ENCODE peak calls at places on chromosomes 3 and 15, in eight cellular contexts. One of them, this sample, is unnamed.
A peak's percentile ranks its signal among the peaks of the same experiment; 100 is the strongest.

GRCh38 chr3:14127106-14127505 is 2.3 kb downstream of the TMEM43 start:
- DNase-seq in ovary: no peak
- DNase-seq in endothelial cell of umbilical vein: no peak
- DNase-seq in CD8-positive, alpha-beta T cell: peak; percentile 4
- DNase-seq in heart right ventricle: no peak
- DNase-seq in endodermal cell: peak; percentile 18
- DNase-seq in naive thymus-derived CD4-positive, alpha-beta T cell: no peak
- DNase-seq in AG04450: no peak
- DNase-seq in this sample: no peak

GRCh38 chr3:108820586-108820985 is 2.0 kb upstream of the TRAT1 start:
- DNase-seq in heart right ventricle: no peak
- DNase-seq in naive thymus-derived CD4-positive, alpha-beta T cell: no peak
- DNase-seq in AG04450: no peak
- DNase-seq in CD8-positive, alpha-beta T cell: no peak
- DNase-seq in ovary: no peak
- DNase-seq in endodermal cell: no peak
- DNase-seq in endothelial cell of umbilical vein: no peak
- DNase-seq in this sample: no peak

GRCh38 chr15:35444557-35445204 is 101.3 kb downstream of the DPH6 start:
- DNase-seq in naive thymus-derived CD4-positive, alpha-beta T cell: peak; percentile 1
- DNase-seq in heart right ventricle: no peak
- DNase-seq in endodermal cell: no peak
- DNase-seq in ovary: no peak
- DNase-seq in AG04450: no peak
- DNase-seq in CD8-positive, alpha-beta T cell: no peak
- DNase-seq in endothelial cell of umbilical vein: peak; percentile 72
- DNase-seq in this sample: no peak

GRCh38 chr15:35690698-35691116 is 144.7 kb upstream of the DPH6 start:
- DNase-seq in endothelial cell of umbilical vein: peak; percentile 97
- DNase-seq in heart right ventricle: no peak
- DNase-seq in naive thymus-derived CD4-positive, alpha-beta T cell: no peak
- DNase-seq in AG04450: no peak
- DNase-seq in CD8-positive, alpha-beta T cell: no peak
- DNase-seq in ovary: no peak
- DNase-seq in endodermal cell: no peak
- DNase-seq in this sample: no peak

GRCh38 chr3:77348244-77348855 is 308.5 kb downstream of the ROBO2 start:
- DNase-seq in ovary: no peak
- DNase-seq in endodermal cell: peak; percentile 84
- DNase-seq in AG04450: no peak
- DNase-seq in naive thymus-derived CD4-positive, alpha-beta T cell: no peak
- DNase-seq in endothelial cell of umbilical vein: peak; percentile 9
- DNase-seq in heart right ventricle: no peak
- DNase-seq in CD8-positive, alpha-beta T cell: no peak
- DNase-seq in this sample: no peak

GRCh38 chr15:56244811-56245576 is 1.3 kb upstream of the RFX7 start:
- DNase-seq in endodermal cell: peak; percentile 64
- DNase-seq in AG04450: no peak
- DNase-seq in heart right ventricle: peak; percentile 11
- DNase-seq in endothelial cell of umbilical vein: no peak
- DNase-seq in naive thymus-derived CD4-positive, alpha-beta T cell: peak; percentile 23
- DNase-seq in CD8-positive, alpha-beta T cell: peak; percentile 29
- DNase-seq in ovary: peak; percentile 44
- DNase-seq in this sample: peak; percentile 11

GRCh38 chr3:135667061-135667460 is 298.5 kb upstream of the PPP2R3A start:
- DNase-seq in ovary: no peak
- DNase-seq in AG04450: no peak
- DNase-seq in endothelial cell of umbilical vein: no peak
- DNase-seq in naive thymus-derived CD4-positive, alpha-beta T cell: no peak
- DNase-seq in heart right ventricle: no peak
- DNase-seq in endodermal cell: no peak
- DNase-seq in CD8-positive, alpha-beta T cell: no peak
- DNase-seq in this sample: no peak

GRCh38 chr15:70212288-70212962 is 114.7 kb upstream of the TLE3 start:
- DNase-seq in endodermal cell: no peak
- DNase-seq in AG04450: no peak
- DNase-seq in heart right ventricle: no peak
- DNase-seq in CD8-positive, alpha-beta T cell: no peak
- DNase-seq in naive thymus-derived CD4-positive, alpha-beta T cell: no peak
- DNase-seq in endothelial cell of umbilical vein: no peak
- DNase-seq in ovary: no peak
- DNase-seq in this sample: no peak

GRCh38 chr15:27412413-27412812 is 441.4 kb downstream of the GABRG3 start:
- DNase-seq in endodermal cell: peak; percentile 57
- DNase-seq in CD8-positive, alpha-beta T cell: no peak
- DNase-seq in endothelial cell of umbilical vein: no peak
- DNase-seq in heart right ventricle: no peak
- DNase-seq in AG04450: no peak
- DNase-seq in ovary: no peak
- DNase-seq in naive thymus-derived CD4-positive, alpha-beta T cell: no peak
- DNase-seq in this sample: no peak

GRCh38 chr15:37045859-37046318 is 54.5 kb downstream of the MEIS2 start:
- DNase-seq in ovary: no peak
- DNase-seq in AG04450: no peak
- DNase-seq in naive thymus-derived CD4-positive, alpha-beta T cell: no peak
- DNase-seq in CD8-positive, alpha-beta T cell: no peak
- DNase-seq in heart right ventricle: no peak
- DNase-seq in endodermal cell: peak; percentile 88
- DNase-seq in endothelial cell of umbilical vein: no peak
- DNase-seq in this sample: no peak

GRCh38 chr15:81856627-81857026 is 189.2 kb downstream of the MEX3B start:
- DNase-seq in CD8-positive, alpha-beta T cell: no peak
- DNase-seq in endodermal cell: no peak
- DNase-seq in endothelial cell of umbilical vein: no peak
- DNase-seq in ovary: no peak
- DNase-seq in AG04450: no peak
- DNase-seq in heart right ventricle: no peak
- DNase-seq in naive thymus-derived CD4-positive, alpha-beta T cell: no peak
- DNase-seq in this sample: no peak

GRCh38 chr3:146468234-146468931 is 978 bp downstream of the PLSCR2 start:
- DNase-seq in endothelial cell of umbilical vein: no peak
- DNase-seq in naive thymus-derived CD4-positive, alpha-beta T cell: no peak
- DNase-seq in AG04450: no peak
- DNase-seq in ovary: no peak
- DNase-seq in endodermal cell: no peak
- DNase-seq in CD8-positive, alpha-beta T cell: no peak
- DNase-seq in heart right ventricle: no peak
- DNase-seq in this sample: no peak

GRCh38 chr15:58773024-58773423 is 1.9 kb downstream of the MINDY2 start:
- DNase-seq in endothelial cell of umbilical vein: no peak
- DNase-seq in AG04450: no peak
- DNase-seq in naive thymus-derived CD4-positive, alpha-beta T cell: no peak
- DNase-seq in endodermal cell: no peak
- DNase-seq in ovary: no peak
- DNase-seq in heart right ventricle: no peak
- DNase-seq in CD8-positive, alpha-beta T cell: no peak
- DNase-seq in this sample: no peak
- H3K4me3 ChIP-seq in endothelial cell of umbilical vein: no peak overlapping the region
- H3K4me3 ChIP-seq in AG04450: peak overlapping the region; percentile 79
- H3K4me3 ChIP-seq in naive thymus-derived CD4-positive, alpha-beta T cell: peak overlapping the region; percentile 83
- H3K4me3 ChIP-seq in endodermal cell: peak overlapping the region; percentile 99
- H3K4me3 ChIP-seq in ovary: peak overlapping the region; percentile 92
- H3K4me3 ChIP-seq in heart right ventricle: no peak overlapping the region
- H3K4me3 ChIP-seq in CD8-positive, alpha-beta T cell: no peak overlapping the region
- H3K4me3 ChIP-seq in this sample: peak overlapping the region; percentile 95

GRCh38 chr3:82378370-82378769 is 616.9 kb upstream of the GBE1 start:
- DNase-seq in heart right ventricle: no peak
- DNase-seq in CD8-positive, alpha-beta T cell: no peak
- DNase-seq in endodermal cell: no peak
- DNase-seq in AG04450: no peak
- DNase-seq in endothelial cell of umbilical vein: no peak
- DNase-seq in naive thymus-derived CD4-positive, alpha-beta T cell: no peak
- DNase-seq in ovary: no peak
- DNase-seq in this sample: no peak
- H3K9me3 ChIP-seq in heart right ventricle: no peaks in the 10 kb centered on the region
- H3K9me3 ChIP-seq in CD8-positive, alpha-beta T cell: no peaks in the 10 kb centered on the region
- H3K9me3 ChIP-seq in endodermal cell: peaks cover 48% of the 10 kb centered on the region
- H3K9me3 ChIP-seq in AG04450: peaks cover 13% of the 10 kb centered on the region
- H3K9me3 ChIP-seq in endothelial cell of umbilical vein: no peaks in the 10 kb centered on the region
- H3K9me3 ChIP-seq in naive thymus-derived CD4-positive, alpha-beta T cell: no peaks in the 10 kb centered on the region
- H3K9me3 ChIP-seq in ovary: no peaks in the 10 kb centered on the region
- H3K9me3 ChIP-seq in this sample: peaks cover 2% of the 10 kb centered on the region

GRCh38 chr3:133895208-133896001 is at the start of gene RAB6B:
- DNase-seq in endothelial cell of umbilical vein: peak; percentile 46
- DNase-seq in ovary: peak; percentile 53
- DNase-seq in heart right ventricle: peak; percentile 64
- DNase-seq in AG04450: no peak
- DNase-seq in endodermal cell: peak; percentile 83
- DNase-seq in CD8-positive, alpha-beta T cell: no peak
- DNase-seq in naive thymus-derived CD4-positive, alpha-beta T cell: no peak
- DNase-seq in this sample: no peak

GRCh38 chr3:133894334-133895207 is 1.1 kb downstream of the RAB6B start:
- DNase-seq in endothelial cell of umbilical vein: no peak
- DNase-seq in ovary: no peak
- DNase-seq in naive thymus-derived CD4-positive, alpha-beta T cell: no peak
- DNase-seq in heart right ventricle: peak; percentile 34
- DNase-seq in AG04450: no peak
- DNase-seq in endodermal cell: peak; percentile 67
- DNase-seq in CD8-positive, alpha-beta T cell: no peak
- DNase-seq in this sample: no peak

GRCh38 chr3:133891662-133892389 is 3.9 kb downstream of the RAB6B start:
- DNase-seq in endodermal cell: peak; percentile 26
- DNase-seq in ovary: no peak
- DNase-seq in heart right ventricle: no peak
- DNase-seq in endothelial cell of umbilical vein: no peak
- DNase-seq in AG04450: no peak
- DNase-seq in naive thymus-derived CD4-positive, alpha-beta T cell: no peak
- DNase-seq in CD8-positive, alpha-beta T cell: no peak
- DNase-seq in this sample: no peak

GRCh38 chr3:133892546-133893231 is 3.0 kb downstream of the RAB6B start:
- DNase-seq in AG04450: no peak
- DNase-seq in CD8-positive, alpha-beta T cell: no peak
- DNase-seq in endodermal cell: no peak
- DNase-seq in naive thymus-derived CD4-positive, alpha-beta T cell: no peak
- DNase-seq in heart right ventricle: peak; percentile 74
- DNase-seq in ovary: no peak
- DNase-seq in endothelial cell of umbilical vein: no peak
- DNase-seq in this sample: no peak

GRCh38 chr3:133893683-133894333 is 1.9 kb downstream of the RAB6B start:
- DNase-seq in ovary: no peak
- DNase-seq in AG04450: no peak
- DNase-seq in heart right ventricle: no peak
- DNase-seq in naive thymus-derived CD4-positive, alpha-beta T cell: no peak
- DNase-seq in endodermal cell: no peak
- DNase-seq in endothelial cell of umbilical vein: no peak
- DNase-seq in CD8-positive, alpha-beta T cell: no peak
- DNase-seq in this sample: no peak
- H3K4me3 ChIP-seq in ovary: no peak overlapping the region
- H3K4me3 ChIP-seq in AG04450: no peak overlapping the region
- H3K4me3 ChIP-seq in heart right ventricle: no peak overlapping the region
- H3K4me3 ChIP-seq in naive thymus-derived CD4-positive, alpha-beta T cell: no peak overlapping the region
- H3K4me3 ChIP-seq in endodermal cell: peak overlapping the region; percentile 68
- H3K4me3 ChIP-seq in endothelial cell of umbilical vein: no peak overlapping the region
- H3K4me3 ChIP-seq in CD8-positive, alpha-beta T cell: no peak overlapping the region
- H3K4me3 ChIP-seq in this sample: no peak overlapping the region

GRCh38 chr15:25088261-25088790 is 133.5 kb downstream of the SNRPN start:
- DNase-seq in endothelial cell of umbilical vein: no peak
- DNase-seq in AG04450: no peak
- DNase-seq in naive thymus-derived CD4-positive, alpha-beta T cell: no peak
- DNase-seq in heart right ventricle: no peak
- DNase-seq in CD8-positive, alpha-beta T cell: no peak
- DNase-seq in ovary: no peak
- DNase-seq in endodermal cell: peak; percentile 18
- DNase-seq in this sample: no peak
- H3K9me3 ChIP-seq in endothelial cell of umbilical vein: no peaks in the 10 kb centered on the region
- H3K9me3 ChIP-seq in AG04450: peaks cover 81% of the 10 kb centered on the region
- H3K9me3 ChIP-seq in naive thymus-derived CD4-positive, alpha-beta T cell: peaks cover 96% of the 10 kb centered on the region
- H3K9me3 ChIP-seq in heart right ventricle: peaks cover 64% of the 10 kb centered on the region
- H3K9me3 ChIP-seq in CD8-positive, alpha-beta T cell: peaks cover 56% of the 10 kb centered on the region
- H3K9me3 ChIP-seq in ovary: peaks cover 6% of the 10 kb centered on the region
- H3K9me3 ChIP-seq in endodermal cell: peaks cover 29% of the 10 kb centered on the region
- H3K9me3 ChIP-seq in this sample: peaks cover 100% of the 10 kb centered on the region

GRCh38 chr3:194337965-194338753 is 13.0 kb downstream of the CPN2 start:
- DNase-seq in endodermal cell: no peak
- DNase-seq in naive thymus-derived CD4-positive, alpha-beta T cell: no peak
- DNase-seq in heart right ventricle: no peak
- DNase-seq in CD8-positive, alpha-beta T cell: no peak
- DNase-seq in AG04450: no peak
- DNase-seq in endothelial cell of umbilical vein: no peak
- DNase-seq in ovary: no peak
- DNase-seq in this sample: no peak

GRCh38 chr3:194340757-194341400 is 10.2 kb downstream of the CPN2 start:
- DNase-seq in ovary: no peak
- DNase-seq in CD8-positive, alpha-beta T cell: no peak
- DNase-seq in AG04450: no peak
- DNase-seq in endothelial cell of umbilical vein: no peak
- DNase-seq in heart right ventricle: no peak
- DNase-seq in naive thymus-derived CD4-positive, alpha-beta T cell: no peak
- DNase-seq in endodermal cell: peak; percentile 79
- DNase-seq in this sample: no peak

GRCh38 chr3:194336601-194337355 is 14.3 kb downstream of the CPN2 start:
- DNase-seq in naive thymus-derived CD4-positive, alpha-beta T cell: no peak
- DNase-seq in endodermal cell: peak; percentile 61
- DNase-seq in endothelial cell of umbilical vein: no peak
- DNase-seq in AG04450: no peak
- DNase-seq in heart right ventricle: no peak
- DNase-seq in CD8-positive, alpha-beta T cell: no peak
- DNase-seq in ovary: no peak
- DNase-seq in this sample: no peak

GRCh38 chr3:194339836-194340235 is 11.3 kb downstream of the CPN2 start:
- DNase-seq in ovary: no peak
- DNase-seq in CD8-positive, alpha-beta T cell: no peak
- DNase-seq in heart right ventricle: no peak
- DNase-seq in endodermal cell: peak; percentile 67
- DNase-seq in naive thymus-derived CD4-positive, alpha-beta T cell: no peak
- DNase-seq in endothelial cell of umbilical vein: no peak
- DNase-seq in AG04450: no peak
- DNase-seq in this sample: no peak

DNA sequence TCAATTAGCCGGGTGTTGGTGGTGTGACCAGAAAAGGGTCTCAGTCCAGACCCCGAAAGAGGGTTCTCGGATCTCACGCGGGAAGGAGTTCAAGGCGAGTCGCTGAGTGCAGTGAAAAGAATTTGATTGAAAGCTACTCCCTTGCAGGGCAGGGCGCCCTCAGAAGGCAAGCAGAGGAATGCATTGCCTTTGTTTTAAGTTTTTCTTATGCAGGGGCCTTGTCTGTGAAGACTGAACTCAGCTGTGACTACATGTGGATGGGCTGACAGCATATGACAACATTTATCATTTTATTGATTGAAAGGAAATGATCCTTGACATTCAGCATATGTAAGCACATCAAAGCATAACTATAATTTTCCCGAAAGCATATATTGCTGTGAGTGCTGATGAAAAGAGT is 11.8 kb downstream of the CPN2 start:
- DNase-seq in CD8-positive, alpha-beta T cell: no peak
- DNase-seq in AG04450: no peak
- DNase-seq in naive thymus-derived CD4-positive, alpha-beta T cell: no peak
- DNase-seq in endothelial cell of umbilical vein: no peak
- DNase-seq in ovary: no peak
- DNase-seq in endodermal cell: peak; percentile 79
- DNase-seq in heart right ventricle: no peak
- DNase-seq in this sample: no peak
- H3K4me3 ChIP-seq in CD8-positive, alpha-beta T cell: no peak overlapping the region
- H3K4me3 ChIP-seq in AG04450: no peak overlapping the region
- H3K4me3 ChIP-seq in naive thymus-derived CD4-positive, alpha-beta T cell: no peak overlapping the region
- H3K4me3 ChIP-seq in endothelial cell of umbilical vein: no peak overlapping the region
- H3K4me3 ChIP-seq in ovary: no peak overlapping the region
- H3K4me3 ChIP-seq in endodermal cell: no peak overlapping the region
- H3K4me3 ChIP-seq in heart right ventricle: no peak overlapping the region
- H3K4me3 ChIP-seq in this sample: no peak overlapping the region

GRCh38 chr3:133980550-133980949 is 49.2 kb downstream of the SLCO2A1 start:
- DNase-seq in ovary: no peak
- DNase-seq in endodermal cell: no peak
- DNase-seq in endothelial cell of umbilical vein: no peak
- DNase-seq in AG04450: no peak
- DNase-seq in CD8-positive, alpha-beta T cell: no peak
- DNase-seq in heart right ventricle: no peak
- DNase-seq in naive thymus-derived CD4-positive, alpha-beta T cell: no peak
- DNase-seq in this sample: no peak
- H3K9me3 ChIP-seq in ovary: no peaks in the 10 kb centered on the region
- H3K9me3 ChIP-seq in endodermal cell: no peaks in the 10 kb centered on the region
- H3K9me3 ChIP-seq in endothelial cell of umbilical vein: no peaks in the 10 kb centered on the region
- H3K9me3 ChIP-seq in AG04450: no peaks in the 10 kb centered on the region
- H3K9me3 ChIP-seq in CD8-positive, alpha-beta T cell: no peaks in the 10 kb centered on the region
- H3K9me3 ChIP-seq in heart right ventricle: no peaks in the 10 kb centered on the region
- H3K9me3 ChIP-seq in naive thymus-derived CD4-positive, alpha-beta T cell: no peaks in the 10 kb centered on the region
- H3K9me3 ChIP-seq in this sample: no peaks in the 10 kb centered on the region